ENCODE peak calls at places on chromosomes 6 and 20, in four cellular contexts. U, G, F and W are unnamed samples.

GRCh38 chr6:132023490-132023889 is 72.3 kb upstream of the CCN2 start:
- DNase-seq in U (no peak), G (no peak), F (no peak), W (no peak)

GRCh38 chr20:1307171-1307570 is 21.8 kb downstream of the SDCBP2 start:
- DNase-seq in U (no peak), G (no peak), F (no peak), W (no peak)

GRCh38 chr6:12440981-12441380 is 150.8 kb downstream of the EDN1 start:
- DNase-seq in U (no peak), G (no peak), F (no peak), W (no peak)

GRCh38 chr6:33983109-33983475 is 162.8 kb downstream of the GRM4 start:
- DNase-seq in U (peak; percentile 24), G (peak; percentile 15), F (peak; percentile 75), W (peak; percentile 81)

GRCh38 chr6:36769161-36769675 is 70.0 kb downstream of the CPNE5 start:
- DNase-seq in U (no peak), G (no peak), F (no peak), W (peak; percentile 60)

GRCh38 chr6:105492706-105493673 is 90.1 kb upstream of the PREP start:
- DNase-seq in U (no peak), G (no peak), F (no peak), W (no peak)

GRCh38 chr6:106173480-106173879 is 87.3 kb downstream of the PRDM1 start:
- DNase-seq in U (no peak), G (no peak), F (no peak), W (no peak)

GRCh38 chr20:41524980-41525613 is 93.1 kb downstream of the CHD6 start:
- DNase-seq in U (peak; percentile 49), G (peak; percentile 83), F (peak; percentile 71), W (no peak)

GRCh38 chr20:50584687-50585086 is 74.5 kb downstream of the PTPN1 start:
- DNase-seq in U (no peak), G (no peak), F (no peak), W (no peak)

GRCh38 chr6:76230711-76231110 is 158.2 kb upstream of the IMPG1 start:
- DNase-seq in U (no peak), G (no peak), F (no peak), W (no peak)

GRCh38 chr20:1537731-1538058 is 19.8 kb downstream of the SIRPD start:
- DNase-seq in U (peak; percentile 22), G (peak; percentile 39), F (no peak), W (no peak)

GRCh38 chr20:48846516-48847492 is 19.0 kb upstream of the PREX1 start:
- DNase-seq in U (no peak), G (peak; percentile 39), F (no peak), W (no peak)

GRCh38 chr6:150857062-150857905 is 8.2 kb upstream of the MTHFD1L start:
- DNase-seq in U (peak; percentile 31), G (no peak), F (no peak), W (no peak)
- TF ChIP-seq POLR2A in U (no peak), G (no peak), F (no peak), W (no peak)

GRCh38 chr20:34111057-34111711 is 859 bp downstream of the EIF2S2 start:
- DNase-seq in U (peak; percentile 25), G (peak; percentile 15), F (no peak), W (no peak)

GRCh38 chr20:34110025-34111013 is 1.7 kb downstream of the EIF2S2 start:
- DNase-seq in U (no peak), G (no peak), F (no peak), W (no peak)

GRCh38 chr20:34105978-34106675 is 5.9 kb downstream of the EIF2S2 start:
- DNase-seq in U (no peak), G (no peak), F (no peak), W (no peak)

GRCh38 chr20:34109442-34109841 is 2.6 kb downstream of the EIF2S2 start:
- DNase-seq in U (no peak), G (no peak), F (no peak), W (no peak)

DNA sequence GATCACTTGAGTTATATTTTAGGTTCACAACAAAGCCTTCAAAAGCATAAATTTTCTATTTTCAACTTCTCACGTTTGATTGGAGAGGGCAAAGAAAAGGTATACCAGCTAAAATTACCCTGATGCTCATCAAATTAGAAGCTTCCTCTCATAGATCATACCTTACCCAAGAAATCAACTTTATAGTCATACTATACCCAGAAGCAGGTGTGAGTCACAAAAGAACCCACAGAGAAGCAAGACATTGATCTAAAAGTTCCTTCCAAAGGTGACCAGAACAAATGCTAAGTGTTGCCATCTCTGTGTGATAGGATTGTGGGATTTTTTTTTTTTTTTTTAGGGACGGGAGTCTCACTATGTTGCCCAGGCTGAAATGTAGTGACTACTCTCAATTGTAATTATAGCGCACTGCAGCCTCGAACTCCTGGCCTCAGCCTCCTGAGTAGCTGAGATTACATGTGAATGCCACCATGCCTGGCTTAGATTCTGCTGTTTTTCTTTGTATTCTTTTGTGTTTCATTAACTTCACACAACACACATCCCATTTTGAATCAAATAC is 3.3 kb downstream of the EIF2S2 start:
- DNase-seq in U (no peak), G (no peak), F (no peak), W (no peak)
- TF ChIP-seq POLR2A in U (no peak), G (no peak), F (no peak), W (no peak)

GRCh38 chr6:26240157-26240980 is 124.6 kb upstream of the BTN3A2 start:
- DNase-seq in U (peak; percentile 76), G (peak; percentile 81), F (peak; percentile 59), W (no peak)
- TF ChIP-seq POLR2A in U (peak; percentile 60), G (peak; percentile 32), F (peak; percentile 83), W (no peak)

GRCh38 chr20:64049060-64049886 is at the start of gene SOX18:
- DNase-seq in U (no peak), G (peak; percentile 74), F (no peak), W (no peak)
- TF ChIP-seq POLR2A in U (no peak), G (peak; percentile 47), F (no peak), W (peak; percentile 39)

DNA sequence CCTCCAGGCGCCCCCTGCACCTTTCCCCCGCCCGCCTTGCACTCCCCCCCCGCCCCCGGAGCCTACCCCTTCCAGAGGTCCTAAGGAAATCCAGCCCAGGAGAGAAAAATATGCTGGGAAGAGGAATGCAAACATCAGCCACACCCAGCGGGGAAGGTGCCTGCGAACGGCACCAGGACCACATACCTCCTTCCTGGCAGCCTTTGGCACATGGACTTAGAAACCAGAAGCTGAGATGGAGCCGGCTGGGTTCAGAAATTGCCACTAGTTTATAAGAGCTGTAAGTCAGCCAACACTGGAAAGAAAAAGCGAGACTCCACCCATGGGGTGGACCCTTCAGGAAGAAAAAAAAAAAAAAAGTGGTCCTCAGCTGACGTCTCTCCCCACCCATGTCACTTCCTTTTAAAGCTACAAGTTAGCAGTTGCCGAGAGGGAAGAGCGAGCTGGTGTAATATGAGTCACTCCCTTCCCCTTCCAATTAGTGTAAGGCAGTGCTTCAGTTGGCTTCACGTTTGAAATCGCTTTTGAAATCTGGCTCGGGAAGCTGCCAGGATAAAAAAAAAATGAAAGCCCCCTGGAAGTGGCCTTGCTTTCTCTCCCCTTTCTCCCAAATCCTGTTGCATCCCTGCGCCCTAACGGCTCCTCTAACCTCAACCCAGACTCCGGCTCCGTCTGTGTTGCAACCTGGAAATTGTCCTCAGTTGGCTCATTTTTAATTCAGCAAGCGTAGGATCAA is at the start of gene AGPAT4:
- DNase-seq in U (peak; percentile 85), G (peak; percentile 75), F (peak; percentile 57), W (peak; percentile 63)
- TF ChIP-seq POLR2A in U (peak; percentile 41), G (peak; percentile 47), F (peak; percentile 48), W (peak; percentile 30)

GRCh38 chr6:35272005-35272404 is 12.5 kb downstream of the ZNF76 start:
- DNase-seq in U (no peak), G (no peak), F (no peak), W (no peak)
- TF ChIP-seq POLR2A in U (no peak), G (no peak), F (no peak), W (no peak)

GRCh38 chr6:30688569-30688968 is 2.1 kb upstream of the PPP1R18 start:
- DNase-seq in U (no peak), G (no peak), F (no peak), W (no peak)

GRCh38 chr6:30690403-30691207 is at the start of gene NRM:
- DNase-seq in U (peak; percentile 92), G (peak; percentile 91), F (peak; percentile 87), W (peak; percentile 78)

GRCh38 chr6:30691208-30691872 is 556 bp upstream of the NRM start:
- DNase-seq in U (no peak), G (no peak), F (no peak), W (no peak)

GRCh38 chr6:30689022-30689865 is 1.5 kb downstream of the NRM start:
- DNase-seq in U (no peak), G (no peak), F (no peak), W (no peak)

DNA sequence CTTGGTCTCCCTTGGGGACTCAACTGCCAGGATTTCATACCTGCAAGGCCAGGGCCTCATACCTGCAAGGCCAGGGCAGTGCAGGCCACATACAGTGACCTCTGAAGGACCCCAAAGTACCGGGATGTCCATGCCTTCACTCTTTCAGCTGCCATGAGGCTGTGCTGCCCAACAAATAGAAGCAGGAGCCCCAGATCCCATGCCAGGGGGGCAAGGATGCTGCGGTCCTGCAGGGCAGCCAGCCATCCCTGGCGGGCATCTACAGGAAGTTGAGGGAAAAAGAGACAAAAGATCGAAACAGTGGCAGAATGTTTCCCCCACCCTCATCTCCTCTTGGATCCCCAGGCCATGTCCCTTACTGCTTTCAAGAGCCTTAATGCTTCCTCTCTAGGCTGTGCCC is 799 bp downstream of the NRM start:
- DNase-seq in U (no peak), G (no peak), F (no peak), W (no peak)
- TF ChIP-seq POLR2A in U (no peak), G (no peak), F (no peak), W (no peak)

GRCh38 chr6:118650500-118651281 is 700 bp downstream of the CEP85L start:
- DNase-seq in U (peak; percentile 48), G (peak; percentile 60), F (peak; percentile 15), W (peak; percentile 19)
- TF ChIP-seq POLR2A in U (peak; percentile 54), G (peak; percentile 26), F (peak; percentile 9), W (peak; percentile 49)

GRCh38 chr20:53162251-53162835 is 190.2 kb downstream of the TSHZ2 start:
- DNase-seq in U (peak; percentile 48), G (no peak), F (peak; percentile 34), W (peak; percentile 60)
- TF ChIP-seq POLR2A in U (no peak), G (no peak), F (no peak), W (no peak)